ENCODE peak calls at places on chromosomes 16 and 17, in six cellular contexts. S is progenitor cell of endocrine pancreas; D is T-cell; C is EH; J is activated T-helper 2 cell treated with anti-CD3 and anti-CD28 coated beads, Interferon-gamma antibody, Interleukin-2, Interleukin-4, amounts not matched to agents 10 μg/mL and 5 μg/mL and 100 μg/mL, durations not matched to agents 14 hours and 24 hours and 36 hours; O is OCI-M1. W is an unnamed sample.

GRCh38 chr17:73522107-73522506 is 122.1 kb downstream of the SDK2 start:
- DNase-seq in S (no peak), D (no peak), C (no peak), J (no peak), O (no peak), W (no peak)

GRCh38 chr16:4648917-4649316 is 24.3 kb downstream of the MGRN1 start:
- DNase-seq in S (no peak), D (no peak), C (no peak), J (no peak), O (no peak), W (no peak)

GRCh38 chr16:56257666-56258359 is 66.5 kb downstream of the GNAO1 start:
- DNase-seq in S (no peak), D (no peak), C (peak), J (no peak), O (no peak), W (no peak)

GRCh38 chr16:22678311-22678710 is 135.7 kb upstream of the HS3ST2 start:
- DNase-seq in S (no peak), D (no peak), C (no peak), J (no peak), O (no peak), W (no peak)

GRCh38 chr16:31376705-31377104 is 16.4 kb upstream of the ITGAD start:
- DNase-seq in S (no peak), D (no peak), C (no peak), J (no peak), O (no peak), W (no peak)

GRCh38 chr16:22098538-22099255 is 6.4 kb downstream of the VWA3A start:
- DNase-seq in S (no peak), D (no peak), C (peak), J (no peak), O (peak), W (peak)

GRCh38 chr17:43698678-43699437 is 37.1 kb upstream of the MEOX1 start:
- DNase-seq in S (no peak), D (no peak), C (no peak), J (no peak), O (no peak), W (no peak)

GRCh38 chr16:20051611-20052010 is 22.1 kb downstream of the GPR139 start:
- DNase-seq in S (no peak), D (no peak), C (no peak), J (no peak), O (no peak), W (no peak)

GRCh38 chr17:32333187-32333586 is 8.8 kb downstream of the C17orf75 start:
- DNase-seq in S (no peak), D (no peak), C (no peak), J (no peak), O (no peak), W (no peak)